ENCODE peak calls at places on chromosomes 13 and 19, in eight cellular contexts. K is fibroblast of the aortic adventitia, B is cardiac muscle cell, G is left ventricle myocardium inferior, R is upper lobe of right lung, S is fibroblast of pulmonary artery, W is heart left ventricle, F is BE2C. N is an unnamed sample.

GRCh38 chr13:91399189-91400093 is 1.0 kb downstream of the GPC5 start:
- DNase-seq in K (no peak), B (no peak), G (no peak), R (no peak), S (no peak), W (no peak), F (no peak), N (no peak)

GRCh38 chr19:45643024-45643926 is 4.1 kb upstream of the EML2 start:
- DNase-seq in K (peak), B (peak), G (peak), R (peak), S (peak), W (peak), F (peak), N (peak)

GRCh38 chr19:41883463-41883820 is 458 bp downstream of the ARHGEF1 start:
- DNase-seq in K (no peak), B (no peak), G (no peak), R (no peak), S (no peak), W (no peak), F (no peak), N (no peak)

GRCh38 chr13:52686381-52686780 is 33.7 kb downstream of the SUGT1 start:
- DNase-seq in K (no peak), B (no peak), G (no peak), R (no peak), S (no peak), W (no peak), F (no peak), N (no peak)

GRCh38 chr19:32566246-32566830 is 14.7 kb upstream of the PDCD5 start:
- DNase-seq in K (peak), B (peak), G (no peak), R (no peak), S (no peak), W (no peak), F (peak), N (no peak)

GRCh38 chr19:33689886-33690285 is 68.1 kb downstream of the CHST8 start:
- DNase-seq in K (no peak), B (no peak), G (no peak), R (peak), S (no peak), W (no peak), F (peak), N (no peak)

GRCh38 chr19:7442423-7442822 is 46.4 kb downstream of the PEX11G start:
- DNase-seq in K (no peak), B (peak), G (peak), R (no peak), S (peak), W (peak), F (peak), N (no peak)

GRCh38 chr13:47521895-47522487 is 479.1 kb downstream of the SUCLA2 start:
- DNase-seq in K (no peak), B (no peak), G (no peak), R (no peak), S (no peak), W (no peak), F (no peak), N (no peak)

GRCh38 chr19:8578642-8579265 is 1.5 kb upstream of the MYO1F start:
- DNase-seq in K (peak), B (peak), G (peak), R (peak), S (peak), W (peak), F (peak), N (peak)

GRCh38 chr13:110212529-110212928 is 94.4 kb downstream of the COL4A1 start:
- DNase-seq in K (no peak), B (no peak), G (no peak), R (no peak), S (no peak), W (no peak), F (no peak), N (no peak)

GRCh38 chr19:1252221-1252817 is 3.9 kb downstream of the MIDN start:
- DNase-seq in K (peak), B (peak), G (peak), R (peak), S (peak), W (peak), F (peak), N (peak)

GRCh38 chr19:41588497-41589209 is 12.7 kb downstream of the CEACAM21 start:
- DNase-seq in K (peak), B (peak), G (no peak), R (no peak), S (peak), W (no peak), F (no peak), N (peak)

GRCh38 chr13:33349996-33350826 is 64.7 kb upstream of the STARD13 start:
- DNase-seq in K (peak), B (peak), G (peak), R (peak), S (peak), W (peak), F (peak), N (peak)

GRCh38 chr19:21084343-21084742 is 2.3 kb downstream of the ZNF714 start:
- DNase-seq in K (peak), B (peak), G (no peak), R (no peak), S (peak), W (no peak), F (no peak), N (peak)

GRCh38 chr19:34990578-34991192 is 9.4 kb upstream of the GRAMD1A start:
- DNase-seq in K (no peak), B (no peak), G (no peak), R (no peak), S (no peak), W (no peak), F (no peak), N (no peak)

GRCh38 chr19:37361994-37362393 is 8.9 kb upstream of the ZNF527 start:
- DNase-seq in K (no peak), B (peak), G (no peak), R (no peak), S (peak), W (no peak), F (no peak), N (peak)

GRCh38 chr19:30442715-30443114 is 70.5 kb downstream of the ZNF536 start:
- DNase-seq in K (no peak), B (no peak), G (no peak), R (no peak), S (no peak), W (no peak), F (no peak), N (no peak)

GRCh38 chr19:7545904-7546303 is 10.4 kb downstream of the PNPLA6 start:
- DNase-seq in K (no peak), B (no peak), G (no peak), R (no peak), S (no peak), W (no peak), F (no peak), N (no peak)

GRCh38 chr19:38862321-38863059 is 12.7 kb upstream of the HNRNPL start:
- DNase-seq in K (peak), B (peak), G (no peak), R (no peak), S (peak), W (peak), F (peak), N (no peak)

GRCh38 chr19:1040476-1041271 is 767 bp downstream of the ABCA7 start:
- DNase-seq in K (peak), B (peak), G (peak), R (peak), S (peak), W (peak), F (peak), N (peak)

GRCh38 chr19:582497-583197 is 7.0 kb upstream of the HCN2 start:
- DNase-seq in K (no peak), B (peak), G (no peak), R (no peak), S (no peak), W (no peak), F (no peak), N (no peak)

GRCh38 chr19:57227461-57227860 is 3.4 kb upstream of the AURKC start:
- DNase-seq in K (no peak), B (no peak), G (no peak), R (no peak), S (no peak), W (no peak), F (no peak), N (no peak)

GRCh38 chr19:17077447-17078028 is 2.0 kb downstream of the MYO9B start:
- DNase-seq in K (no peak), B (no peak), G (no peak), R (no peak), S (no peak), W (no peak), F (no peak), N (no peak)

GRCh38 chr13:99905224-99905623 is 66.3 kb downstream of the ZIC5 start:
- DNase-seq in K (no peak), B (no peak), G (no peak), R (no peak), S (no peak), W (no peak), F (no peak), N (no peak)

GRCh38 chr19:45705710-45706415 is 13.4 kb downstream of the QPCTL start:
- DNase-seq in K (no peak), B (no peak), G (no peak), R (no peak), S (no peak), W (no peak), F (no peak), N (no peak)

GRCh38 chr13:20993661-20994440 is 67.5 kb downstream of the LATS2 start:
- DNase-seq in K (no peak), B (peak), G (no peak), R (no peak), S (peak), W (no peak), F (no peak), N (peak)

GRCh38 chr13:80029170-80029569 is 311.8 kb downstream of the SPRY2 start:
- DNase-seq in K (no peak), B (no peak), G (no peak), R (no peak), S (no peak), W (no peak), F (no peak), N (no peak)

GRCh38 chr13:32153056-32153455 is 121.5 kb downstream of the FRY start:
- DNase-seq in K (peak), B (peak), G (no peak), R (no peak), S (peak), W (no peak), F (no peak), N (peak)

GRCh38 chr19:4844348-4845179 is 13.1 kb upstream of the TICAM1 start:
- DNase-seq in K (peak), B (peak), G (peak), R (no peak), S (peak), W (peak), F (no peak), N (no peak)

DNA sequence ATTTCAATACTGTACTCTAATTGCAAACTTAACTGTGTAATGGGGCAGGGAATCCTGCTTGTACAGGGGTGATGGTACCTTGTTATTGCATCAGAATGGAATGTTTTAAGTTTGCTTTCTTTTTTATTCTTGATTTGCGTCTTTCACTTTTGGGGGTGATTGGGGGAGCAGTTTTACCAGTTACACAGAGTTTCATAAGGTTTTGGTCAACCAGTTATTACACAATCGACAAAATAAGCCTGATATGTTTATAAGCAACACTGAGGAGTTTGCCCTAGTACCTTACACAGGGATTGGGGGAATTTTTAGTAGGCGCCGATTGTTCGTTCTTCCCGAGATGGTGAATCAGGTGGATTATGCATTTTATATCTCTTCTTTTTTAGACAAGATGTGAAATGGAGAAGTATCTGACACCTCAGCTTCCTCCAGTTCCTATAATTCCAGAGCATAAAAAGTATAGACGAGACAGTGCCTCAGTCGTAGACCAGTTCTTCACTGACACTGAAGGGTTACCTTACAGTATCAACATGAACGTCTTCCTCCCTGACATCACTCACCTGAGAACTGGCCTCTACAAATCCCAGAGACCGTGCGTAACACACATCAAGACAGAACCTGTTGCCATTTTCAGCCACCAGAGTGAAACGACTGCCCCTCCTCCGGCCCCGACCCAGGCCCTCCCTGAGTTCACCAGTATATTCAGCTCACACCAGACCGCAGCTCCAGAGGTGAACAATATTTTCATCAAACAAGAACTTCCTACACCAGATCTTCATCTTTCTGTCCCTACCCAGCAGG is 2.9 kb downstream of the KLF5 start:
- DNase-seq in K (no peak), B (no peak), G (no peak), R (no peak), S (no peak), W (no peak), F (no peak), N (peak)
- H3K4me3 ChIP-seq in K (no peak), B (no peak), G (peak), R (peak), S (peak), W (peak), F (no peak), N (peak)

DNA sequence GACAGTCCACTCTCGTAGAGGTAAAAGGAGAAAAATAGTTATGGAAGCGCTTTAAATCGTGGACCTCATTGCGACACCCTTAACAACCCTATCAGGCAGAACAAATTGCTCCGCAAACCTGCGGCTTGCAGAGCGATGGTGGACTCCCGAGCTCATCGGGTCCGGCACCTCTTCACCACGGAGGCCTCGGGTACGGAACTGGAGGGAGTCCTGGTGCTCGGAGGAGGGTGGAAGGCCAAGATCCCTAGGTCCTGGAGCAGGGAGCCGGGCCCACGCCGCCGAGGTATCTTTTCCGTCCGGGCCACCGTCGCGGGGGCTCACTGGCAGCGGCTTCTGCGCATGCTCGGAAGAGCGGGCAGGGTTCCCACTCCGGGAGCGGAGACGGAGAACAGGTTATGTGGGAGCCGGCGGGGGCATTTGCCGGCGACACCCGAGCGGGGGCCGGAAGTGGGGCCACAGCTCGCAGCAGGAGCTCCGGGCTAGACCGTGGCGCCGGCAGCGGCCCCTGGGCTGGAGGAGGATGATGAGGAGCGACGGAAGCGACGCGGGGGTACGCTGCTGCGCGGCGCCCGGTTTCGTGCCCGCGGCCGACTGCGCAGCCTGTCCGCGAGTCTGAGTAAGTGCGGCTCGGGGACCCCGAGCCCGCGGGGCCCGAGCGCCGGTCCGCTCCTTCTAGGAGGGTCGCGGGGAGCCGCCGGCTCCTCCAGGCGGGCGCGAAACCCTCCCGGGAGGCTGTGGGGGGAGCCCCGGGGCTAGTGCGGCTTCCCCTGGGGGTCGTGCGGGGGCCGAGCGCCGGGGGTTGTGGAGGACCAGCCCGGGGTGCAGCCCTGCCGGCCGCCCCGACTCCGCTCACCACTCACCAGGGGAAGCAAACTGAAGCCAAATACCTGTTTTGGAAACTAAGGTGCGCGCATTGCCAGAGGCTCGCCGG is at the start of gene ABHD13:
- DNase-seq in K (peak), B (peak), G (peak), R (peak), S (peak), W (peak), F (peak), N (peak)
- TF ChIP-seq CTCF in K (peak), B (peak), G (no peak), R (peak), S (no peak), W (no peak), F (no peak), N (no peak)

DNA sequence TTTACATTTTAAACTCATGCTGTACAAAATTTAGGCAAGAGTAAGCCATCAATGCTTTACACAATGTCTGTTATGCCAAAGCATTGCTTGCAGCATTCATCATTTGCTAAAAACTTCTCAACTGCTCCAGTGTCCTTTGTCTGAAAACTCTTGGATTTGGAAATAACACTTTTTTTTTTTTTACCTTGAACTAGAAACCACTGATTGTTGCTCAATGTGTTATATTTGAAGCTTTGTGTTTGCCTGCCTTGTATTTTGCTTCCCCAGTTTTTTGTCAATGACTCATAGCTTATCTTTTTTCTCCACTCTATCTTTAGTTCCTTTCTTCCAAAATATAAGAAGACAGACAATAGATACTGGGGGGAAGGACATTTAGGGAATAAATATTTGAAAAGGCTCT is 31.3 kb downstream of the CCDC122 start:
- DNase-seq in K (peak), B (peak), G (no peak), R (no peak), S (peak), W (no peak), F (no peak), N (peak)
- H3K4me3 ChIP-seq in K (no peak), B (no peak), G (no peak), R (no peak), S (no peak), W (no peak), F (no peak), N (no peak)

GRCh38 chr13:46184277-46184699 is 2.3 kb upstream of the LCP1 start:
- DNase-seq in K (no peak), B (peak), G (peak), R (no peak), S (peak), W (peak), F (peak), N (no peak)
- TF ChIP-seq CTCF in K (peak), B (peak), G (no peak), R (peak), S (peak), W (peak), F (peak), N (peak)

GRCh38 chr19:10269333-10270179 is 1.4 kb upstream of the ICAM1 start:
- DNase-seq in K (peak), B (peak), G (peak), R (peak), S (peak), W (peak), F (peak), N (peak)
- H3K4me3 ChIP-seq in K (peak), B (peak), G (peak), R (peak), S (peak), W (peak), F (peak), N (peak)

GRCh38 chr13:19607523-19608078 is 25.9 kb upstream of the MPHOSPH8 start:
- DNase-seq in K (no peak), B (no peak), G (no peak), R (no peak), S (no peak), W (peak), F (no peak), N (peak)
- TF ChIP-seq CTCF in K (no peak), B (no peak), G (no peak), R (no peak), S (no peak), W (no peak), F (no peak), N (no peak)